ENCODE peak calls at places on chromosomes 2 and 18, in six cellular contexts. H is K562, B is Panc1, S is SK-N-SH, G is GM12878, K is HepG2. V is an unnamed sample.

GRCh38 chr2:168089200-168089599 is 158.2 kb downstream of the STK39 start:
- DNase-seq in H (no peak), B (no peak), S (no peak), G (no peak), K (no peak), V (no peak)

GRCh38 chr2:157480182-157480961 is 36.5 kb upstream of the CYTIP start:
- DNase-seq in H (no peak), B (no peak), S (no peak), G (no peak), K (no peak), V (no peak)

GRCh38 chr2:51789908-51790307 is 758.0 kb upstream of the NRXN1 start:
- DNase-seq in H (no peak), B (no peak), S (no peak), G (no peak), K (no peak), V (no peak)

GRCh38 chr2:173399229-173399628 is 44.6 kb downstream of the CDCA7 start:
- DNase-seq in H (no peak), B (no peak), S (no peak), G (no peak), K (no peak), V (no peak)

GRCh38 chr2:15449542-15450236 is 111.4 kb downstream of the NBAS start:
- DNase-seq in H (peak), B (no peak), S (no peak), G (no peak), K (no peak), V (no peak)

GRCh38 chr2:120018549-120018948 is 5.7 kb downstream of the EPB41L5 start:
- DNase-seq in H (no peak), B (no peak), S (no peak), G (no peak), K (no peak), V (no peak)

GRCh38 chr18:57575542-57575941 is 11.0 kb downstream of the FECH start:
- DNase-seq in H (no peak), B (no peak), S (no peak), G (no peak), K (no peak), V (no peak)

GRCh38 chr2:216362730-216363129 is 9.6 kb downstream of the MARCHF4 start:
- DNase-seq in H (no peak), B (no peak), S (no peak), G (no peak), K (no peak), V (no peak)

GRCh38 chr2:169877406-169877805 is 50.2 kb downstream of the UBR3 start:
- DNase-seq in H (no peak), B (no peak), S (peak), G (no peak), K (peak), V (peak)

GRCh38 chr18:42640160-42640559 is 475.3 kb downstream of the RIT2 start:
- DNase-seq in H (no peak), B (no peak), S (no peak), G (no peak), K (no peak), V (no peak)

GRCh38 chr18:5620284-5620683 is 76.5 kb upstream of the EPB41L3 start:
- DNase-seq in H (no peak), B (no peak), S (no peak), G (no peak), K (no peak), V (no peak)

GRCh38 chr2:163266772-163267171 is 428.2 kb upstream of the KCNH7 start:
- DNase-seq in H (no peak), B (peak), S (no peak), G (no peak), K (no peak), V (no peak)

GRCh38 chr18:12391487-12392136 is 14.6 kb upstream of the AFG3L2 start:
- DNase-seq in H (peak), B (peak), S (peak), G (no peak), K (peak), V (peak)

GRCh38 chr2:9373047-9373446 is 50.3 kb downstream of the ITGB1BP1 start:
- DNase-seq in H (no peak), B (no peak), S (no peak), G (no peak), K (no peak), V (no peak)

GRCh38 chr18:3481696-3482210 is 31.8 kb downstream of the TGIF1 start:
- DNase-seq in H (peak), B (no peak), S (peak), G (no peak), K (peak), V (peak)

GRCh38 chr2:191728710-191729597 is 51.0 kb downstream of the NABP1 start:
- DNase-seq in H (peak), B (no peak), S (no peak), G (no peak), K (no peak), V (no peak)

GRCh38 chr2:43707255-43707654 is 31.0 kb upstream of the C1GALT1C1L start:
- DNase-seq in H (peak), B (no peak), S (no peak), G (no peak), K (no peak), V (no peak)

GRCh38 chr2:150144546-150145305 is 342.7 kb downstream of the RND3 start:
- DNase-seq in H (no peak), B (no peak), S (no peak), G (no peak), K (no peak), V (no peak)

GRCh38 chr2:35973132-35973736 is 382.3 kb upstream of the CRIM1 start:
- DNase-seq in H (no peak), B (no peak), S (peak), G (no peak), K (peak), V (no peak)

GRCh38 chr2:35973737-35974132 is 381.8 kb upstream of the CRIM1 start:
- DNase-seq in H (no peak), B (no peak), S (no peak), G (no peak), K (peak), V (no peak)

GRCh38 chr2:35978218-35978617 is 377.4 kb upstream of the CRIM1 start:
- DNase-seq in H (no peak), B (no peak), S (no peak), G (no peak), K (no peak), V (no peak)

GRCh38 chr2:35976611-35977010 is 379.0 kb upstream of the CRIM1 start:
- DNase-seq in H (no peak), B (no peak), S (no peak), G (no peak), K (no peak), V (no peak)
- TF ChIP-seq SIN3A in H (no peak), B (no peak), S (no peak), G (no peak), K (no peak), V (no peak)

DNA sequence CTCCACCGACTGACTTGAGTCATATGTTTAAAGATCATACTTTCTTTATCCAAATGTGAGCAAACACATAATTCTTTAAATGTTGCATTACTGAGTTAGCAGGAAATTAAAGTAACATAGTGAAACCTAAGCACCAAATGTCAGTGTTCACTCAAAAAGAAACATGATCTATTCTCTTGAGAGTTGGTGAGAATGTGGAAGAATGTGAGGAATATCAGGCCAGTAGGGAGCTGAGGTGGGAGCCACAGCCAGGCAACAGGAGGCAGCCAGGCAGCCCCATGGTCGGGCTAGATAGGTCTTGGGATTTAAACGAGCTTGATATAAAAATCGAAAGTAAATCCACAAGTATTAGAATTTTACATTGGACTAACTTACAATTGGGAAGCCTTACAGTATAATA is 198.1 kb upstream of the SH3BP4 start:
- DNase-seq in H (no peak), B (no peak), S (no peak), G (no peak), K (no peak), V (no peak)
- TF ChIP-seq SIN3A in H (no peak), B (no peak), S (no peak), G (no peak), K (no peak), V (no peak)

GRCh38 chr2:97995026-97995733 is 568 bp downstream of the TMEM131 start:
- DNase-seq in H (peak), B (no peak), S (peak), G (peak), K (peak), V (no peak)

GRCh38 chr2:97993926-97994325 is 1.8 kb downstream of the TMEM131 start:
- DNase-seq in H (no peak), B (no peak), S (no peak), G (no peak), K (no peak), V (no peak)

GRCh38 chr2:97995734-97996624 is at the start of gene TMEM131:
- DNase-seq in H (peak), B (peak), S (peak), G (peak), K (peak), V (peak)

GRCh38 chr2:97991081-97991856 is 4.5 kb downstream of the TMEM131 start:
- DNase-seq in H (no peak), B (no peak), S (no peak), G (no peak), K (no peak), V (no peak)

GRCh38 chr2:97992836-97993825 is 2.6 kb downstream of the TMEM131 start:
- DNase-seq in H (no peak), B (no peak), S (no peak), G (no peak), K (no peak), V (no peak)
- TF ChIP-seq SIN3A in H (no peak), B (no peak), S (no peak), G (no peak), K (no peak), V (no peak)

GRCh38 chr2:102604754-102605153 is 14.6 kb upstream of the SLC9A2 start:
- DNase-seq in H (no peak), B (no peak), S (no peak), G (no peak), K (no peak), V (no peak)
- TF ChIP-seq SIN3A in H (no peak), B (no peak), S (no peak), G (no peak), K (no peak), V (no peak)

GRCh38 chr2:114685102-114685501 is 242.7 kb downstream of the DPP10 start:
- DNase-seq in H (no peak), B (no peak), S (no peak), G (no peak), K (no peak), V (no peak)

GRCh38 chr2:114684404-114684803 is 242.0 kb downstream of the DPP10 start:
- DNase-seq in H (no peak), B (no peak), S (no peak), G (no peak), K (no peak), V (no peak)

GRCh38 chr2:114688241-114688640 is 245.8 kb downstream of the DPP10 start:
- DNase-seq in H (no peak), B (no peak), S (no peak), G (no peak), K (no peak), V (no peak)

GRCh38 chr2:114683251-114683650 is 240.8 kb downstream of the DPP10 start:
- DNase-seq in H (no peak), B (no peak), S (no peak), G (no peak), K (no peak), V (no peak)
- TF ChIP-seq SIN3A in H (no peak), B (no peak), S (no peak), G (no peak), K (no peak), V (no peak)